ENCODE peak calls at places on chromosomes 16 and 17, in four cellular contexts. B, V, Z and W are unnamed samples.

GRCh38 chr17:49843774-49844350 is 4.0 kb downstream of the TAC4 start:
- DNase-seq in Z (no peak), B (peak), V (no peak), W (no peak)

GRCh38 chr17:72369366-72369765 is 248.5 kb downstream of the SOX9 start:
- DNase-seq in V (no peak), B (no peak), Z (no peak), W (no peak)

GRCh38 chr16:53501216-53501859 is 1.7 kb downstream of the AKTIP start:
- DNase-seq in Z (no peak), B (no peak), V (no peak), W (no peak)

GRCh38 chr16:181668-182021 is 1.4 kb downstream of the HBQ1 start:
- DNase-seq in B (no peak), V (no peak), Z (no peak), W (no peak)

GRCh38 chr16:88758227-88758943 is 26.6 kb downstream of the PIEZO1 start:
- DNase-seq in V (no peak), B (no peak), Z (no peak), W (peak)

GRCh38 chr16:8173111-8173644 is 417.1 kb downstream of the TMEM114 start:
- DNase-seq in B (peak), V (no peak), Z (no peak), W (no peak)

GRCh38 chr17:39929657-39930407 is 2.3 kb downstream of the LRRC3C start:
- DNase-seq in Z (no peak), V (no peak), B (no peak), W (peak)

GRCh38 chr16:51084074-51084928 is 66.8 kb downstream of the SALL1 start:
- DNase-seq in Z (no peak), B (peak), V (no peak), W (no peak)

GRCh38 chr17:66663041-66663494 is 171.8 kb upstream of the CACNG5 start:
- DNase-seq in V (no peak), B (no peak), Z (no peak), W (no peak)

GRCh38 chr17:19376799-19377198 is 1.5 kb upstream of the MAPK7 start:
- DNase-seq in Z (no peak), V (peak), B (peak), W (no peak)

GRCh38 chr16:83906690-83907089 is 7.8 kb downstream of the MLYCD start:
- DNase-seq in Z (no peak), B (no peak), V (no peak), W (no peak)

GRCh38 chr16:74743045-74743667 is 31.5 kb downstream of the FA2H start:
- DNase-seq in V (no peak), Z (no peak), B (no peak), W (no peak)

GRCh38 chr16:72974142-72974769 is 73.7 kb downstream of the ZFHX3 start:
- DNase-seq in B (no peak), V (no peak), Z (no peak), W (no peak)

GRCh38 chr16:85557083-85557975 is 55.8 kb upstream of the GSE1 start:
- DNase-seq in Z (no peak), B (peak), V (no peak), W (no peak)

GRCh38 chr17:2194778-2195417 is 108.7 kb downstream of the SMG6 start:
- DNase-seq in Z (no peak), V (no peak), B (no peak), W (no peak)

GRCh38 chr17:27430882-27431491 is 25.3 kb upstream of the KSR1 start:
- DNase-seq in V (no peak), B (peak), Z (no peak), W (peak)

GRCh38 chr16:74451951-74452758 is 30.9 kb upstream of the CLEC18B start:
- DNase-seq in V (no peak), Z (no peak), B (peak), W (no peak)

GRCh38 chr17:52885882-52886281 is 727.4 kb upstream of the CA10 start:
- DNase-seq in V (no peak), Z (no peak), B (no peak), W (no peak)

GRCh38 chr16:85838381-85838780 is 38.9 kb downstream of the COX4I1 start:
- DNase-seq in Z (no peak), B (no peak), V (no peak), W (no peak)

GRCh38 chr16:82405696-82406095 is 221.1 kb upstream of the CDH13 start:
- DNase-seq in V (no peak), Z (no peak), B (no peak), W (no peak)

GRCh38 chr17:82376042-82376730 is 4.6 kb downstream of the UTS2R start:
- DNase-seq in V (no peak), Z (no peak), B (no peak), W (no peak)

GRCh38 chr17:57916925-57917858 is 38.0 kb downstream of the CUEDC1 start:
- DNase-seq in V (no peak), Z (no peak), B (no peak), W (no peak)

GRCh38 chr16:4733747-4734062 is 366 bp downstream of the ANKS3 start:
- DNase-seq in Z (no peak), V (no peak), B (no peak), W (no peak)

GRCh38 chr16:58393138-58393504 is 850 bp downstream of the GINS3 start:
- DNase-seq in B (peak), Z (no peak), V (no peak), W (no peak)

GRCh38 chr16:83887088-83887487 is 11.8 kb upstream of the MLYCD start:
- DNase-seq in V (no peak), Z (no peak), B (no peak), W (no peak)

GRCh38 chr16:67161595-67162058 is 1.9 kb downstream of the FBXL8 start:
- DNase-seq in Z (no peak), B (no peak), V (peak), W (no peak)

GRCh38 chr16:67594956-67595355 is 32.6 kb downstream of the CTCF start:
- DNase-seq in V (no peak), Z (no peak), B (no peak), W (no peak)